ENCODE peak calls at places on chromosomes 5 and 9, in six cellular contexts. T is T-helper 9 cell, N is psoas muscle, X is fibroblast of gingiva, J is dorsolateral prefrontal cortex, F is IMR-90. A is an unnamed sample.

GRCh38 chr9:113222482-113222841 is 1.1 kb downstream of the SLC31A1 start:
- DNase-seq in F (peak), N (no peak), X (peak), J (no peak), T (no peak), A (no peak)

GRCh38 chr9:89929721-89930480 is 325.1 kb downstream of the GADD45G start:
- DNase-seq in J (no peak), T (no peak), F (peak), N (peak), X (no peak), A (no peak)

GRCh38 chr5:34483442-34484033 is 172.6 kb upstream of the RAI14 start:
- DNase-seq in X (no peak), F (no peak), T (no peak), N (no peak), J (no peak), A (no peak)

GRCh38 chr5:140000332-140000731 is 42.8 kb downstream of the NRG2 start:
- DNase-seq in F (no peak), X (no peak), T (no peak), J (peak), N (no peak), A (no peak)

GRCh38 chr5:134509308-134510040 is 16.0 kb upstream of the JADE2 start:
- DNase-seq in F (peak), N (peak), T (no peak), X (peak), J (no peak), A (no peak)

GRCh38 chr5:103582364-103582763 is 19.8 kb upstream of the NUDT12 start:
- DNase-seq in T (no peak), F (peak), N (no peak), X (peak), J (no peak), A (no peak)

GRCh38 chr5:39716532-39716971 is 291.8 kb upstream of the DAB2 start:
- DNase-seq in N (no peak), T (no peak), J (no peak), F (peak), X (peak), A (no peak)

GRCh38 chr9:137694962-137695875 is 76.4 kb downstream of the EHMT1 start:
- DNase-seq in T (no peak), F (no peak), N (peak), X (peak), J (peak), A (no peak)

GRCh38 chr5:68343421-68343826 is 127.9 kb downstream of the PIK3R1 start:
- DNase-seq in X (peak), T (no peak), J (peak), N (peak), F (peak), A (no peak)

GRCh38 chr9:110847661-110848060 is 179.1 kb downstream of the MUSK start:
- DNase-seq in N (no peak), T (no peak), X (peak), F (peak), J (no peak), A (no peak)

GRCh38 chr5:74021090-74021489 is 395.1 kb downstream of the ARHGEF28 start:
- DNase-seq in X (no peak), J (no peak), F (no peak), N (no peak), T (no peak), A (no peak)

GRCh38 chr5:87562068-87562467 is 149.3 kb upstream of the CCNH start:
- DNase-seq in X (no peak), T (no peak), N (no peak), J (no peak), F (no peak), A (no peak)

GRCh38 chr5:167582916-167583315 is 708.5 kb upstream of the WWC1 start:
- DNase-seq in T (no peak), F (peak), X (no peak), N (no peak), J (no peak), A (no peak)

GRCh38 chr9:137379761-137380161 is 43.2 kb downstream of the EXD3 start:
- DNase-seq in J (no peak), T (no peak), F (no peak), X (no peak), N (peak), A (no peak)

GRCh38 chr9:126879288-126879687 is 18.8 kb downstream of the ZBTB34 start:
- DNase-seq in X (no peak), T (no peak), F (no peak), J (no peak), N (no peak), A (no peak)

GRCh38 chr5:15827786-15828185 is 327.8 kb downstream of the FBXL7 start:
- DNase-seq in T (no peak), X (no peak), F (no peak), N (no peak), J (no peak), A (no peak)

GRCh38 chr9:98117984-98118639 is 910 bp downstream of the TRIM14 start:
- DNase-seq in X (peak), T (peak), F (peak), J (no peak), N (no peak), A (peak)

GRCh38 chr9:137665697-137666504 is 47.1 kb downstream of the EHMT1 start:
- DNase-seq in T (no peak), F (no peak), X (no peak), J (peak), N (no peak), A (no peak)

GRCh38 chr5:134240421-134240962 is 14.6 kb upstream of the PPP2CA start:
- DNase-seq in N (no peak), F (peak), X (peak), T (no peak), J (peak), A (no peak)

GRCh38 chr9:83304686-83305085 is 233.5 kb downstream of the FRMD3 start:
- DNase-seq in J (peak), F (peak), T (no peak), N (peak), X (peak), A (no peak)

GRCh38 chr5:131671994-131672655 is 37.1 kb upstream of the RAPGEF6 start:
- DNase-seq in J (no peak), N (no peak), X (peak), F (peak), T (no peak), A (no peak)

GRCh38 chr9:133182151-133182550 is 18.4 kb upstream of the GBGT1 start:
- DNase-seq in J (no peak), F (no peak), X (no peak), N (no peak), T (no peak), A (no peak)

GRCh38 chr9:86767373-86767772 is 179.9 kb downstream of the GAS1 start:
- DNase-seq in N (no peak), F (no peak), T (no peak), J (no peak), X (no peak), A (no peak)

GRCh38 chr5:7397935-7398334 is 2.0 kb downstream of the ADCY2 start:
- DNase-seq in N (no peak), T (no peak), F (no peak), J (no peak), X (no peak), A (no peak)

GRCh38 chr5:76952795-76953536 is at the start of gene CRHBP:
- DNase-seq in F (no peak), T (no peak), X (no peak), J (no peak), N (no peak), A (no peak)

GRCh38 chr9:76873821-76874220 is 32.1 kb downstream of the PRUNE2 start:
- DNase-seq in T (no peak), N (no peak), F (no peak), J (no peak), X (no peak), A (no peak)

GRCh38 chr9:122445155-122445749 is 32.5 kb downstream of the OR1J1 start:
- DNase-seq in T (no peak), J (no peak), N (no peak), F (peak), X (peak), A (no peak)

GRCh38 chr5:134029156-134029555 is 24.4 kb upstream of the VDAC1 start:
- DNase-seq in J (no peak), T (no peak), F (peak), N (no peak), X (peak), A (no peak)

GRCh38 chr5:37740331-37741066 is 99.3 kb downstream of the GDNF start:
- DNase-seq in N (no peak), F (peak), J (no peak), X (peak), T (no peak), A (no peak)

GRCh38 chr9:127172066-127172707 is 49.8 kb upstream of the ANGPTL2 start:
- DNase-seq in F (peak), N (no peak), J (no peak), X (peak), T (no peak), A (peak)

GRCh38 chr9:123742009-123742767 is 187.7 kb downstream of the DENND1A start:
- DNase-seq in T (no peak), J (peak), F (peak), N (no peak), X (peak), A (no peak)